ENCODE peak calls at places on chromosomes 1 and 21, in ten cellular contexts. R is NAMALWA; Y is Panc1; C is right lobe of liver; T is cardiac septum; V is SK-N-MC; P is Calu3; F is neural progenitor cell; W is WTC11; H is T-helper 2 cell treated with Interferon-gamma antibody and Interleukin-4, amounts not matched to agents 5 μg/mL and 100 μg/mL, for 36 hours. X is an unnamed sample.

GRCh38 chr1:110209715-110210603 is at the start of gene KCNC4:
- DNase-seq in R (peak; percentile 89), Y (no peak), C (peak; percentile 88), T (peak; percentile 94), V (no peak), P (peak; percentile 85), F (peak; percentile 94), W (peak; percentile 87), H (peak; percentile 90), X (peak; percentile 67)

GRCh38 chr1:42756956-42757891 is 9.6 kb downstream of the P3H1 start:
- DNase-seq in R (peak; percentile 78), Y (no peak), C (no peak), T (no peak), V (no peak), P (peak; percentile 33), F (peak; percentile 81), W (no peak), H (no peak), X (peak; percentile 34)

GRCh38 chr1:6157528-6158174 is 22.5 kb downstream of the CHD5 start:
- DNase-seq in R (no peak), Y (peak; percentile 93), C (no peak), T (no peak), V (no peak), P (peak; percentile 69), F (no peak), W (no peak), H (peak; percentile 50), X (peak; percentile 95)

GRCh38 chr1:9792156-9793042 is 31.4 kb downstream of the CLSTN1 start:
- DNase-seq in R (no peak), Y (no peak), C (no peak), T (no peak), V (no peak), P (no peak), F (no peak), W (peak; percentile 62), H (no peak), X (peak; percentile 44)

GRCh38 chr1:179813626-179814351 is 63.8 kb downstream of the TOR1AIP2 start:
- DNase-seq in R (no peak), Y (no peak), C (no peak), T (no peak), V (no peak), P (no peak), F (no peak), W (no peak), H (no peak), X (no peak)

GRCh38 chr1:109586055-109586454 is 33.4 kb downstream of the GNAT2 start:
- DNase-seq in R (no peak), Y (no peak), C (no peak), T (no peak), V (no peak), P (no peak), F (no peak), W (no peak), H (no peak), X (no peak)

GRCh38 chr1:116334868-116335649 is 38.0 kb upstream of the ATP1A1 start:
- DNase-seq in R (no peak), Y (no peak), C (no peak), T (no peak), V (no peak), P (no peak), F (no peak), W (no peak), H (no peak), X (no peak)

GRCh38 chr1:80536464-80536863 is 1264.3 kb upstream of the ADGRL2 start:
- DNase-seq in R (no peak), Y (no peak), C (no peak), T (no peak), V (no peak), P (no peak), F (peak; percentile 55), W (no peak), H (no peak), X (no peak)

GRCh38 chr1:197519741-197520334 is 251.8 kb downstream of the CRB1 start:
- DNase-seq in R (peak; percentile 56), Y (no peak), C (no peak), T (no peak), V (no peak), P (no peak), F (peak; percentile 15), W (no peak), H (no peak), X (no peak)

GRCh38 chr1:66247415-66248208 is 286.3 kb upstream of the SGIP1 start:
- DNase-seq in R (no peak), Y (no peak), C (no peak), T (no peak), V (no peak), P (no peak), F (no peak), W (no peak), H (peak; percentile 52), X (no peak)

GRCh38 chr1:24065314-24065713 is 46.6 kb downstream of the MYOM3 start:
- DNase-seq in R (no peak), Y (no peak), C (no peak), T (no peak), V (no peak), P (no peak), F (no peak), W (no peak), H (no peak), X (no peak)

GRCh38 chr1:154213274-154213673 is 7.1 kb upstream of the CFAP141 start:
- DNase-seq in R (no peak), Y (no peak), C (no peak), T (no peak), V (no peak), P (no peak), F (no peak), W (no peak), H (no peak), X (no peak)

GRCh38 chr1:70675737-70676156 is 264.7 kb downstream of the CTH start:
- DNase-seq in R (peak; percentile 17), Y (no peak), C (no peak), T (no peak), V (no peak), P (no peak), F (peak; percentile 53), W (peak; percentile 30), H (no peak), X (no peak)

GRCh38 chr1:28147264-28148094 is 29.0 kb downstream of the PTAFR start:
- DNase-seq in R (no peak), Y (no peak), C (no peak), T (no peak), V (no peak), P (no peak), F (peak; percentile 34), W (peak; percentile 31), H (no peak), X (no peak)

GRCh38 chr21:33608559-33608958 is 20.1 kb upstream of the DONSON start:
- DNase-seq in R (no peak), Y (no peak), C (no peak), T (no peak), V (no peak), P (no peak), F (no peak), W (no peak), H (no peak), X (no peak)

GRCh38 chr21:41677671-41678015 is 89.2 kb downstream of the RIPK4 start:
- DNase-seq in R (no peak), Y (peak; percentile 59), C (no peak), T (no peak), V (no peak), P (peak; percentile 42), F (no peak), W (no peak), H (no peak), X (peak; percentile 38)

GRCh38 chr1:35460796-35461195 is 96.4 kb downstream of the KIAA0319L start:
- DNase-seq in R (no peak), Y (no peak), C (no peak), T (no peak), V (no peak), P (no peak), F (no peak), W (no peak), H (no peak), X (no peak)